ENCODE peak calls at places on chromosomes 3 and 15, in nine cellular contexts. C, E, B, I, U, G, T, Z and A are unnamed samples.

GRCh38 chr3:50617096-50617791 is at the start of gene MAPKAPK3:
- DNase-seq in I (peak), E (peak), T (no peak), Z (no peak), B (no peak), G (no peak), C (peak), U (peak), A (no peak)

GRCh38 chr3:64122476-64122875 is 99.2 kb upstream of the PSMD6 start:
- DNase-seq in B (no peak), T (no peak), G (no peak), E (no peak), U (no peak), I (peak), Z (no peak), C (no peak), A (no peak)

GRCh38 chr3:75687323-75687722 is 23.2 kb downstream of the FRG2C start:
- DNase-seq in Z (no peak), C (no peak), I (no peak), E (no peak), T (no peak), B (no peak), U (no peak), G (no peak), A (no peak)

GRCh38 chr3:5061218-5061569 is 60.9 kb upstream of the ARL8B start:
- DNase-seq in I (no peak), G (no peak), B (no peak), Z (no peak), C (no peak), U (no peak), T (no peak), E (no peak), A (no peak)

GRCh38 chr3:69866988-69867720 is 127.9 kb downstream of the MITF start:
- DNase-seq in Z (no peak), T (no peak), C (no peak), I (no peak), U (no peak), E (no peak), B (no peak), G (no peak), A (no peak)

GRCh38 chr3:123740391-123740822 is 143.7 kb downstream of the MYLK start:
- DNase-seq in G (no peak), U (no peak), T (no peak), B (no peak), E (no peak), C (no peak), I (peak), Z (no peak), A (no peak)

GRCh38 chr3:167691366-167691765 is 37.6 kb upstream of the WDR49 start:
- DNase-seq in C (no peak), E (peak), T (peak), U (no peak), G (no peak), I (no peak), Z (no peak), B (peak), A (no peak)

GRCh38 chr15:64095431-64095794 is 369 bp upstream of the SNX1 start:
- DNase-seq in E (no peak), U (no peak), T (no peak), Z (no peak), B (no peak), G (no peak), C (no peak), I (no peak), A (no peak)

GRCh38 chr3:160400631-160401150 is 1.2 kb downstream of the SMC4 start:
- DNase-seq in E (peak), Z (no peak), U (no peak), T (peak), C (peak), B (no peak), G (peak), I (peak), A (no peak)

GRCh38 chr15:71743861-71744382 is 66.4 kb upstream of the NR2E3 start:
- DNase-seq in B (no peak), G (no peak), E (peak), T (peak), I (no peak), U (peak), Z (no peak), C (peak), A (no peak)

GRCh38 chr3:48700750-48701405 is 15.2 kb upstream of the NCKIPSD start:
- DNase-seq in C (no peak), B (no peak), T (no peak), E (no peak), U (no peak), Z (no peak), I (no peak), G (no peak), A (no peak)

GRCh38 chr3:177554900-177555759 is 357.8 kb upstream of the TBL1XR1 start:
- DNase-seq in B (no peak), E (peak), T (no peak), I (no peak), Z (no peak), U (no peak), C (no peak), G (no peak), A (no peak)

GRCh38 chr15:25469377-25469776 is 30.6 kb upstream of the UBE3A start:
- DNase-seq in B (no peak), G (no peak), C (no peak), Z (no peak), E (no peak), U (no peak), I (no peak), T (no peak), A (no peak)

GRCh38 chr3:13822042-13822441 is 57.8 kb downstream of the WNT7A start:
- DNase-seq in E (no peak), G (no peak), I (no peak), U (no peak), T (no peak), B (no peak), Z (no peak), C (no peak), A (no peak)